ENCODE peak calls at places on chromosomes 2 and 18, in seven cellular contexts. One of them, this sample, is unnamed.

GRCh38 chr2:138948070-138948539 is 167.9 kb upstream of the NXPH2 start:
- DNase-seq in CD8-positive, alpha-beta T cell: no peak
- DNase-seq in endodermal cell: no peak
- DNase-seq in PC-3: peak; percentile 99
- DNase-seq in lung: no peak
- DNase-seq in colonic mucosa: no peak
- DNase-seq in fibroblast of lung: peak; percentile 64
- DNase-seq in this sample: no peak

GRCh38 chr18:63356272-63356896 is 10.6 kb downstream of the KDSR start:
- DNase-seq in colonic mucosa: no peak
- DNase-seq in PC-3: no peak
- DNase-seq in CD8-positive, alpha-beta T cell: no peak
- DNase-seq in lung: no peak
- DNase-seq in endodermal cell: no peak
- DNase-seq in fibroblast of lung: no peak
- DNase-seq in this sample: no peak

GRCh38 chr2:188449570-188449969 is 157.9 kb downstream of the GULP1 start:
- DNase-seq in endodermal cell: no peak
- DNase-seq in colonic mucosa: no peak
- DNase-seq in lung: no peak
- DNase-seq in CD8-positive, alpha-beta T cell: no peak
- DNase-seq in fibroblast of lung: no peak
- DNase-seq in PC-3: no peak
- DNase-seq in this sample: no peak

GRCh38 chr18:57957210-57957609 is 86.8 kb upstream of the NEDD4L start:
- DNase-seq in fibroblast of lung: no peak
- DNase-seq in colonic mucosa: no peak
- DNase-seq in endodermal cell: no peak
- DNase-seq in lung: no peak
- DNase-seq in PC-3: no peak
- DNase-seq in CD8-positive, alpha-beta T cell: no peak
- DNase-seq in this sample: no peak

GRCh38 chr18:58639751-58640427 is 11.0 kb upstream of the ALPK2 start:
- DNase-seq in lung: no peak
- DNase-seq in colonic mucosa: no peak
- DNase-seq in endodermal cell: no peak
- DNase-seq in PC-3: peak; percentile 82
- DNase-seq in fibroblast of lung: peak; percentile 65
- DNase-seq in CD8-positive, alpha-beta T cell: no peak
- DNase-seq in this sample: no peak

GRCh38 chr2:234682492-234683228 is 185.8 kb upstream of the ARL4C start:
- DNase-seq in PC-3: no peak
- DNase-seq in lung: no peak
- DNase-seq in colonic mucosa: no peak
- DNase-seq in fibroblast of lung: peak; percentile 23
- DNase-seq in endodermal cell: peak; percentile 42
- DNase-seq in CD8-positive, alpha-beta T cell: no peak
- DNase-seq in this sample: no peak

GRCh38 chr2:147108553-147108952 is 736.3 kb upstream of the ACVR2A start:
- DNase-seq in PC-3: peak; percentile 46
- DNase-seq in lung: no peak
- DNase-seq in endodermal cell: no peak
- DNase-seq in colonic mucosa: no peak
- DNase-seq in CD8-positive, alpha-beta T cell: no peak
- DNase-seq in fibroblast of lung: peak; percentile 9
- DNase-seq in this sample: no peak

GRCh38 chr18:31447530-31448191 is at the start of gene DSG3:
- DNase-seq in fibroblast of lung: no peak
- DNase-seq in CD8-positive, alpha-beta T cell: no peak
- DNase-seq in PC-3: no peak
- DNase-seq in colonic mucosa: no peak
- DNase-seq in endodermal cell: no peak
- DNase-seq in lung: no peak
- DNase-seq in this sample: no peak

GRCh38 chr18:8805552-8805951 is 100.2 kb downstream of the MTCL1 start:
- DNase-seq in colonic mucosa: no peak
- DNase-seq in lung: no peak
- DNase-seq in PC-3: no peak
- DNase-seq in endodermal cell: no peak
- DNase-seq in CD8-positive, alpha-beta T cell: no peak
- DNase-seq in fibroblast of lung: no peak
- DNase-seq in this sample: no peak

GRCh38 chr2:85164145-85164559 is 31.0 kb downstream of the TCF7L1 start:
- DNase-seq in colonic mucosa: no peak
- DNase-seq in fibroblast of lung: no peak
- DNase-seq in lung: no peak
- DNase-seq in PC-3: no peak
- DNase-seq in CD8-positive, alpha-beta T cell: no peak
- DNase-seq in endodermal cell: no peak
- DNase-seq in this sample: no peak

GRCh38 chr2:9336534-9337354 is 86.6 kb downstream of the ITGB1BP1 start:
- DNase-seq in endodermal cell: no peak
- DNase-seq in colonic mucosa: peak; percentile 95
- DNase-seq in PC-3: peak; percentile 98
- DNase-seq in fibroblast of lung: peak; percentile 95
- DNase-seq in CD8-positive, alpha-beta T cell: no peak
- DNase-seq in lung: peak; percentile 65
- DNase-seq in this sample: no peak

GRCh38 chr2:34306745-34307144 is 707.6 kb upstream of the FAM98A start:
- DNase-seq in colonic mucosa: no peak
- DNase-seq in fibroblast of lung: no peak
- DNase-seq in lung: no peak
- DNase-seq in endodermal cell: no peak
- DNase-seq in CD8-positive, alpha-beta T cell: no peak
- DNase-seq in PC-3: no peak
- DNase-seq in this sample: no peak

GRCh38 chr2:231287696-231288095 is 89.3 kb downstream of the ARMC9 start:
- DNase-seq in CD8-positive, alpha-beta T cell: no peak
- DNase-seq in fibroblast of lung: no peak
- DNase-seq in endodermal cell: no peak
- DNase-seq in lung: no peak
- DNase-seq in colonic mucosa: no peak
- DNase-seq in PC-3: no peak
- DNase-seq in this sample: no peak

GRCh38 chr2:12202702-12203101 is 456.3 kb downstream of the LPIN1 start:
- DNase-seq in endodermal cell: no peak
- DNase-seq in lung: no peak
- DNase-seq in CD8-positive, alpha-beta T cell: no peak
- DNase-seq in fibroblast of lung: peak; percentile 39
- DNase-seq in colonic mucosa: no peak
- DNase-seq in PC-3: no peak
- DNase-seq in this sample: no peak

GRCh38 chr18:76697441-76697901 is 124.9 kb upstream of the ZNF236 start:
- DNase-seq in lung: no peak
- DNase-seq in PC-3: no peak
- DNase-seq in endodermal cell: no peak
- DNase-seq in CD8-positive, alpha-beta T cell: no peak
- DNase-seq in fibroblast of lung: peak; percentile 13
- DNase-seq in colonic mucosa: no peak
- DNase-seq in this sample: peak; percentile 14

GRCh38 chr2:171991027-171991426 is 8.7 kb upstream of the METAP1D start:
- DNase-seq in PC-3: no peak
- DNase-seq in colonic mucosa: no peak
- DNase-seq in CD8-positive, alpha-beta T cell: no peak
- DNase-seq in endodermal cell: no peak
- DNase-seq in fibroblast of lung: no peak
- DNase-seq in lung: peak; percentile 44
- DNase-seq in this sample: no peak

GRCh38 chr2:33272001-33272400 is 204.4 kb upstream of the RASGRP3 start:
- DNase-seq in endodermal cell: no peak
- DNase-seq in fibroblast of lung: peak; percentile 28
- DNase-seq in colonic mucosa: no peak
- DNase-seq in lung: no peak
- DNase-seq in CD8-positive, alpha-beta T cell: no peak
- DNase-seq in PC-3: no peak
- DNase-seq in this sample: no peak

GRCh38 chr2:126655066-126655465 is 892 bp upstream of the GYPC start:
- DNase-seq in PC-3: no peak
- DNase-seq in lung: no peak
- DNase-seq in fibroblast of lung: no peak
- DNase-seq in CD8-positive, alpha-beta T cell: no peak
- DNase-seq in colonic mucosa: no peak
- DNase-seq in endodermal cell: no peak
- DNase-seq in this sample: peak; percentile 72

GRCh38 chr2:207182916-207183315 is 17.2 kb upstream of the KLF7 start:
- DNase-seq in CD8-positive, alpha-beta T cell: no peak
- DNase-seq in colonic mucosa: no peak
- DNase-seq in PC-3: peak; percentile 38
- DNase-seq in fibroblast of lung: no peak
- DNase-seq in lung: no peak
- DNase-seq in endodermal cell: no peak
- DNase-seq in this sample: no peak

GRCh38 chr2:239737144-239737463 is 288.0 kb downstream of the NDUFA10 start:
- DNase-seq in lung: no peak
- DNase-seq in fibroblast of lung: no peak
- DNase-seq in colonic mucosa: no peak
- DNase-seq in CD8-positive, alpha-beta T cell: no peak
- DNase-seq in PC-3: no peak
- DNase-seq in endodermal cell: no peak
- DNase-seq in this sample: no peak

GRCh38 chr2:42804338-42804737 is 12.0 kb upstream of the HAAO start:
- DNase-seq in CD8-positive, alpha-beta T cell: no peak
- DNase-seq in lung: no peak
- DNase-seq in colonic mucosa: no peak
- DNase-seq in PC-3: no peak
- DNase-seq in fibroblast of lung: peak; percentile 80
- DNase-seq in endodermal cell: no peak
- DNase-seq in this sample: no peak

GRCh38 chr18:76821356-76821874 is 942 bp upstream of the ZNF236 start:
- DNase-seq in colonic mucosa: no peak
- DNase-seq in endodermal cell: no peak
- DNase-seq in lung: no peak
- DNase-seq in fibroblast of lung: no peak
- DNase-seq in PC-3: no peak
- DNase-seq in CD8-positive, alpha-beta T cell: no peak
- DNase-seq in this sample: no peak

GRCh38 chr2:233241803-233242202 is 9.7 kb upstream of the ATG16L1 start:
- DNase-seq in endodermal cell: no peak
- DNase-seq in lung: no peak
- DNase-seq in PC-3: peak; percentile 40
- DNase-seq in CD8-positive, alpha-beta T cell: no peak
- DNase-seq in colonic mucosa: peak; percentile 56
- DNase-seq in fibroblast of lung: no peak
- DNase-seq in this sample: no peak

GRCh38 chr2:157404363-157404762 is 39.5 kb downstream of the CYTIP start:
- DNase-seq in fibroblast of lung: no peak
- DNase-seq in lung: no peak
- DNase-seq in CD8-positive, alpha-beta T cell: peak; percentile 56
- DNase-seq in PC-3: peak; percentile 46
- DNase-seq in endodermal cell: no peak
- DNase-seq in colonic mucosa: no peak
- DNase-seq in this sample: no peak

GRCh38 chr2:133072837-133073694 is 403.1 kb upstream of the LYPD1 start:
- DNase-seq in PC-3: peak; percentile 68
- DNase-seq in endodermal cell: no peak
- DNase-seq in fibroblast of lung: no peak
- DNase-seq in CD8-positive, alpha-beta T cell: no peak
- DNase-seq in colonic mucosa: no peak
- DNase-seq in lung: no peak
- DNase-seq in this sample: no peak

GRCh38 chr18:26579941-26580618 is 31.7 kb upstream of the KCTD1 start:
- DNase-seq in colonic mucosa: peak; percentile 41
- DNase-seq in PC-3: peak; percentile 92
- DNase-seq in endodermal cell: no peak
- DNase-seq in lung: peak; percentile 76
- DNase-seq in CD8-positive, alpha-beta T cell: no peak
- DNase-seq in fibroblast of lung: no peak
- DNase-seq in this sample: no peak

GRCh38 chr18:26574958-26575864 is 26.9 kb upstream of the KCTD1 start:
- DNase-seq in lung: peak; percentile 55
- DNase-seq in endodermal cell: peak; percentile 84
- DNase-seq in colonic mucosa: peak; percentile 44
- DNase-seq in CD8-positive, alpha-beta T cell: no peak
- DNase-seq in PC-3: peak; percentile 56
- DNase-seq in fibroblast of lung: peak; percentile 41
- DNase-seq in this sample: no peak

GRCh38 chr18:26575865-26576217 is 27.5 kb upstream of the KCTD1 start:
- DNase-seq in colonic mucosa: no peak
- DNase-seq in endodermal cell: no peak
- DNase-seq in fibroblast of lung: no peak
- DNase-seq in lung: no peak
- DNase-seq in PC-3: peak; percentile 67
- DNase-seq in CD8-positive, alpha-beta T cell: no peak
- DNase-seq in this sample: no peak
- H3K4me3 ChIP-seq in colonic mucosa: peak overlapping the region; percentile 16
- H3K4me3 ChIP-seq in endodermal cell: peak overlapping the region; percentile 72
- H3K4me3 ChIP-seq in fibroblast of lung: no peak overlapping the region
- H3K4me3 ChIP-seq in lung: no peak overlapping the region
- H3K4me3 ChIP-seq in PC-3: peak overlapping the region; percentile 63
- H3K4me3 ChIP-seq in CD8-positive, alpha-beta T cell: no peak overlapping the region
- H3K4me3 ChIP-seq in this sample: peak overlapping the region; percentile 73

DNA sequence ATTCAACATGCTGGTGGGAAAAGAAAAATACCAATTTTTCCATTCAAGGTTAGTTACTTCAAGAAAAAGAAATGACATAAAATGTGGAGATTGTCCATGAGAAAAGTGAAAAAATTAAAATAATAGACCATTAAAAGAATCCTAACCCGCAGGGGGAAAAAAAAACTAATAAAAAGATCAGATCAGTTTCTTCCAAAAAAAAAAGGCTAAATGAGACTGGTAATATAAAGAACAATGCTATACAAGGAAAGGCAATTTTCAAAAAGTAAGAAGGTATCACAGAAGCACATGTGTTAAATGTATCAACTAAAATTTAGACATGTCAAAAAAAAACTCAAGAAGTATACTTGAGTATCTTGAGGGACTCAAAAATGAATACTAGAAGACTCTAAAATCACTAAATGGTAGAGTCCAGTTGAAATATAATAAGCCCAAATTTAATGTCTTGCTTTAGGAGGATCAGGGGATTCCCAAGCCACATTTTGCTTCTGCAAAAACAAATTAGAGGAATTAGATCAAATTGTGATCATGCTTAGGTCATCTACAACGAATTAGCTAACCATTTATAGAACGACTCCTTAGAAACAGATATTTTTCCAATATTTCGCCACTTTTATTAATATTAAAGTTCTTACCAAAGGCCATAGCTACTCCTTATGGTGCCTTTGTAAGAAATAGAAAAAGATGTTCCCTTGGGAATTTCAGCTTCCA is 35.8 kb upstream of the GLS start:
- DNase-seq in PC-3: no peak
- DNase-seq in endodermal cell: no peak
- DNase-seq in lung: no peak
- DNase-seq in CD8-positive, alpha-beta T cell: no peak
- DNase-seq in fibroblast of lung: no peak
- DNase-seq in colonic mucosa: no peak
- DNase-seq in this sample: no peak
- H3K27ac ChIP-seq in PC-3: peak overlapping the region; percentile 99
- H3K27ac ChIP-seq in endodermal cell: no peak overlapping the region
- H3K27ac ChIP-seq in lung: no peak overlapping the region
- H3K27ac ChIP-seq in CD8-positive, alpha-beta T cell: no peak overlapping the region
- H3K27ac ChIP-seq in fibroblast of lung: no peak overlapping the region
- H3K27ac ChIP-seq in colonic mucosa: no peak overlapping the region
- H3K27ac ChIP-seq in this sample: no peak overlapping the region

GRCh38 chr2:229133155-229133772 is 137.8 kb downstream of the PID1 start:
- DNase-seq in PC-3: peak; percentile 78
- DNase-seq in lung: no peak
- DNase-seq in colonic mucosa: peak; percentile 53
- DNase-seq in CD8-positive, alpha-beta T cell: no peak
- DNase-seq in fibroblast of lung: peak; percentile 76
- DNase-seq in endodermal cell: no peak
- DNase-seq in this sample: no peak
- TF ChIP-seq CTCF in PC-3: peak; percentile 84
- TF ChIP-seq CTCF in lung: peak; percentile 23
- TF ChIP-seq CTCF in colonic mucosa: peak; percentile 22
- TF ChIP-seq CTCF in CD8-positive, alpha-beta T cell: no peak
- TF ChIP-seq CTCF in fibroblast of lung: peak; percentile 63
- TF ChIP-seq CTCF in endodermal cell: peak; percentile 77
- TF ChIP-seq CTCF in this sample: peak; percentile 24

GRCh38 chr2:177633910-177634294 is 241.3 kb downstream of the AGPS start:
- DNase-seq in lung: no peak
- DNase-seq in CD8-positive, alpha-beta T cell: no peak
- DNase-seq in colonic mucosa: no peak
- DNase-seq in fibroblast of lung: no peak
- DNase-seq in PC-3: no peak
- DNase-seq in endodermal cell: no peak
- DNase-seq in this sample: no peak
- H3K4me3 ChIP-seq in lung: no peak overlapping the region
- H3K4me3 ChIP-seq in CD8-positive, alpha-beta T cell: no peak overlapping the region
- H3K4me3 ChIP-seq in colonic mucosa: no peak overlapping the region
- H3K4me3 ChIP-seq in fibroblast of lung: no peak overlapping the region
- H3K4me3 ChIP-seq in PC-3: no peak overlapping the region
- H3K4me3 ChIP-seq in endodermal cell: no peak overlapping the region
- H3K4me3 ChIP-seq in this sample: peak overlapping the region; percentile 56